ENCODE peak calls at places on chromosomes 5 and 9, in nine cellular contexts. N, U, G, O, J, W, V, P and Z are unnamed samples.

GRCh38 chr5:151251621-151252020 is 1.4 kb upstream of the GM2A start:
- DNase-seq in N (no peak), U (no peak), G (no peak), O (no peak), J (no peak), W (no peak), V (no peak), P (no peak), Z (no peak)

GRCh38 chr5:135264451-135265445 is 134.3 kb downstream of the MACROH2A1 start:
- DNase-seq in N (no peak), U (peak), G (no peak), O (no peak), J (no peak), W (no peak), V (no peak), P (no peak), Z (no peak)

GRCh38 chr5:173718469-173718868 is 102.0 kb upstream of the BOD1 start:
- DNase-seq in N (no peak), U (no peak), G (no peak), O (no peak), J (no peak), W (no peak), V (no peak), P (no peak), Z (no peak)

GRCh38 chr5:141889282-141889871 is 11.2 kb upstream of the PCDH1 start:
- DNase-seq in N (no peak), U (peak), G (no peak), O (no peak), J (no peak), W (peak), V (no peak), P (no peak), Z (no peak)

GRCh38 chr5:72246954-72247442 is 73.0 kb downstream of the MRPS27 start:
- DNase-seq in N (no peak), U (peak), G (no peak), O (no peak), J (no peak), W (peak), V (no peak), P (no peak), Z (no peak)

GRCh38 chr5:119411935-119412623 is 40.2 kb upstream of the HSD17B4 start:
- DNase-seq in N (peak), U (peak), G (peak), O (peak), J (peak), W (peak), V (no peak), P (peak), Z (peak)

GRCh38 chr9:2356391-2356790 is 265.2 kb upstream of the VLDLR start:
- DNase-seq in N (no peak), U (no peak), G (no peak), O (no peak), J (no peak), W (no peak), V (no peak), P (no peak), Z (no peak)

GRCh38 chr5:141630570-141631140 is 6.0 kb downstream of the HDAC3 start:
- DNase-seq in N (no peak), U (no peak), G (no peak), O (no peak), J (no peak), W (no peak), V (no peak), P (no peak), Z (no peak)

GRCh38 chr5:86679529-86679928 is 61.8 kb downstream of the COX7C start:
- DNase-seq in N (peak), U (peak), G (peak), O (no peak), J (peak), W (peak), V (no peak), P (no peak), Z (peak)

GRCh38 chr9:16461231-16461840 is 409.1 kb downstream of the BNC2 start:
- DNase-seq in N (no peak), U (no peak), G (no peak), O (no peak), J (peak), W (no peak), V (no peak), P (no peak), Z (no peak)

GRCh38 chr5:13830536-13830935 is 114.0 kb downstream of the DNAH5 start:
- DNase-seq in N (no peak), U (no peak), G (no peak), O (no peak), J (no peak), W (no peak), V (no peak), P (no peak), Z (no peak)

GRCh38 chr5:68644971-68645370 is 429.4 kb downstream of the PIK3R1 start:
- DNase-seq in N (no peak), U (no peak), G (no peak), O (no peak), J (no peak), W (no peak), V (no peak), P (no peak), Z (no peak)

GRCh38 chr9:135989722-135990467 is 28.7 kb upstream of the UBAC1 start:
- DNase-seq in N (peak), U (no peak), G (no peak), O (no peak), J (peak), W (no peak), V (no peak), P (no peak), Z (peak)

GRCh38 chr5:60541980-60542379 is 158.0 kb downstream of the DEPDC1B start:
- DNase-seq in N (no peak), U (peak), G (no peak), O (no peak), J (no peak), W (peak), V (no peak), P (no peak), Z (no peak)

GRCh38 chr9:38284768-38285080 is 107.8 kb upstream of the ALDH1B1 start:
- DNase-seq in N (peak), U (no peak), G (no peak), O (no peak), J (peak), W (no peak), V (no peak), P (no peak), Z (peak)

GRCh38 chr5:102231693-102232619 is 64.1 kb downstream of the SLCO4C1 start:
- DNase-seq in N (no peak), U (no peak), G (no peak), O (peak), J (peak), W (no peak), V (no peak), P (no peak), Z (no peak)

GRCh38 chr9:113901196-113901818 is 25.2 kb downstream of the ZNF618 start:
- DNase-seq in N (no peak), U (no peak), G (no peak), O (no peak), J (peak), W (no peak), V (no peak), P (no peak), Z (no peak)

GRCh38 chr9:109708507-109708945 is 71.5 kb upstream of the PALM2AKAP2 start:
- DNase-seq in N (no peak), U (no peak), G (no peak), O (no peak), J (no peak), W (peak), V (no peak), P (no peak), Z (no peak)

GRCh38 chr5:141844414-141845097 is 33.7 kb downstream of the PCDH1 start:
- DNase-seq in N (no peak), U (no peak), G (no peak), O (no peak), J (no peak), W (no peak), V (no peak), P (no peak), Z (no peak)

GRCh38 chr5:178306430-178307225 is 74.0 kb upstream of the PHYKPL start:
- DNase-seq in N (no peak), U (no peak), G (no peak), O (no peak), J (no peak), W (no peak), V (no peak), P (no peak), Z (no peak)

GRCh38 chr5:79831381-79831780 is 141.7 kb downstream of the CMYA5 start:
- DNase-seq in N (no peak), U (peak), G (no peak), O (no peak), J (no peak), W (no peak), V (no peak), P (no peak), Z (no peak)

GRCh38 chr5:11851402-11851801 is 52.8 kb downstream of the CTNND2 start:
- DNase-seq in N (no peak), U (peak), G (no peak), O (no peak), J (peak), W (no peak), V (no peak), P (no peak), Z (no peak)

GRCh38 chr5:127801751-127802476 is 98.7 kb downstream of the CCDC192 start:
- DNase-seq in N (no peak), U (peak), G (no peak), O (no peak), J (no peak), W (peak), V (no peak), P (no peak), Z (no peak)

GRCh38 chr9:111659706-111660105 is 1.7 kb upstream of the GNG10 start:
- DNase-seq in N (no peak), U (peak), G (no peak), O (no peak), J (no peak), W (no peak), V (no peak), P (no peak), Z (no peak)

GRCh38 chr9:37909326-37909725 is 5.4 kb upstream of the SLC25A51 start:
- DNase-seq in N (no peak), U (no peak), G (no peak), O (no peak), J (no peak), W (no peak), V (no peak), P (no peak), Z (no peak)

GRCh38 chr9:129407905-129408452 is 212.9 kb downstream of the C9orf50 start:
- DNase-seq in N (no peak), U (no peak), G (no peak), O (no peak), J (no peak), W (no peak), V (no peak), P (no peak), Z (no peak)

GRCh38 chr9:130549093-130549735 is 30.2 kb upstream of the FUBP3 start:
- DNase-seq in N (no peak), U (no peak), G (no peak), O (no peak), J (no peak), W (no peak), V (no peak), P (no peak), Z (no peak)